ENCODE peak calls at places on chromosomes 6 and 20, in ten cellular contexts. J is ascending aorta; O is naive thymus-derived CD4-positive, alpha-beta T cell; N is esophagus squamous epithelium; A is GM03348; P is NCI-H1417; M is C1 segment of cervical spinal cord; T is left ventricle myocardium superior; E is activated T-helper 1 cell treated with anti-CD3 and anti-CD28 coated beads, Interleukin-12 subunit alpha, Interleukin-12 subunit beta, Interleukin-2, Interleukin-4 antibody, amounts not matched to agents 30 ng/mL and 10 ng/mL and 1 ng/mL, durations not matched to agents 14 hours and 24 hours and 36 hours; Z is GM23338. C is an unnamed sample.

GRCh38 chr6:135909737-135910387 is 58.4 kb downstream of the PDE7B start:
- DNase-seq in P (peak), T (no peak), N (no peak), M (no peak), E (peak), A (peak), O (peak), J (no peak), Z (peak), C (no peak)

GRCh38 chr6:69038841-69039240 is 403.8 kb downstream of the ADGRB3 start:
- DNase-seq in T (no peak), N (no peak), P (no peak), E (no peak), A (no peak), O (no peak), M (no peak), Z (no peak), J (no peak), C (no peak)

GRCh38 chr6:112372213-112372806 is 25.2 kb downstream of the RFPL4B start:
- DNase-seq in A (peak), N (no peak), T (no peak), M (no peak), P (peak), Z (peak), J (no peak), O (no peak), E (no peak), C (no peak)

GRCh38 chr6:53862517-53863457 is 68.0 kb downstream of the LRRC1 start:
- DNase-seq in J (no peak), Z (no peak), N (no peak), P (no peak), A (peak), M (no peak), T (no peak), E (no peak), O (no peak), C (no peak)

GRCh38 chr6:34020278-34020677 is 125.6 kb downstream of the GRM4 start:
- DNase-seq in T (no peak), Z (no peak), E (no peak), A (no peak), P (no peak), O (no peak), J (no peak), M (no peak), N (no peak), C (no peak)

GRCh38 chr20:3190681-3191111 is 13.8 kb downstream of the DDRGK1 start:
- DNase-seq in P (no peak), J (no peak), M (no peak), T (no peak), E (no peak), Z (peak), N (no peak), A (no peak), O (no peak), C (no peak)

GRCh38 chr6:131013495-131013894 is 49.5 kb downstream of the EPB41L2 start:
- DNase-seq in O (no peak), A (peak), N (no peak), T (no peak), P (no peak), M (no peak), E (no peak), Z (no peak), J (no peak), C (no peak)

GRCh38 chr20:56395166-56395565 is 2.7 kb downstream of the CSTF1 start:
- DNase-seq in P (no peak), J (no peak), N (no peak), Z (no peak), T (no peak), A (no peak), E (no peak), M (no peak), O (no peak), C (no peak)

GRCh38 chr20:7926767-7927166 is 13.5 kb downstream of the HAO1 start:
- DNase-seq in Z (peak), T (no peak), A (peak), E (no peak), J (no peak), N (no peak), P (no peak), M (no peak), O (no peak), C (no peak)

GRCh38 chr20:19932170-19932667 is 84.9 kb upstream of the NAA20 start:
- DNase-seq in O (no peak), A (peak), J (no peak), P (no peak), T (no peak), Z (no peak), E (no peak), N (no peak), M (no peak), C (no peak)

GRCh38 chr6:44704240-44705150 is 317.0 kb downstream of the CDC5L start:
- DNase-seq in T (no peak), M (no peak), Z (no peak), N (no peak), J (no peak), E (peak), P (no peak), A (no peak), O (no peak), C (peak)

GRCh38 chr6:157059781-157060180 is 263.5 kb downstream of the TMEM242 start:
- DNase-seq in A (no peak), O (no peak), M (no peak), N (no peak), J (no peak), P (no peak), E (no peak), T (no peak), Z (no peak), C (no peak)

GRCh38 chr6:53410508-53411258 is 61.9 kb upstream of the ELOVL5 start:
- DNase-seq in M (no peak), A (peak), T (peak), P (peak), J (no peak), E (peak), Z (peak), N (peak), O (peak), C (no peak)

GRCh38 chr20:36307412-36308317 is 1.5 kb downstream of the DLGAP4 start:
- DNase-seq in M (no peak), E (no peak), Z (peak), T (no peak), N (no peak), P (no peak), J (no peak), O (no peak), A (no peak), C (peak)

GRCh38 chr6:110491644-110492317 is 15.4 kb upstream of the SLC22A16 start:
- DNase-seq in T (no peak), N (no peak), J (no peak), O (no peak), A (peak), P (no peak), Z (peak), M (no peak), E (no peak), C (no peak)

GRCh38 chr6:10403385-10404106 is 11.3 kb downstream of the TFAP2A start:
- DNase-seq in N (no peak), P (no peak), Z (no peak), M (no peak), O (no peak), T (no peak), A (peak), J (no peak), E (no peak), C (no peak)

GRCh38 chr6:40585218-40585617 is 1.9 kb downstream of the LRFN2 start:
- DNase-seq in P (no peak), N (no peak), O (no peak), Z (no peak), E (no peak), M (no peak), J (no peak), A (no peak), T (no peak), C (no peak)

GRCh38 chr6:23329091-23329490 is 759.7 kb downstream of the HDGFL1 start:
- DNase-seq in E (no peak), J (no peak), Z (no peak), O (no peak), N (no peak), A (no peak), M (no peak), T (no peak), P (peak), C (no peak)

GRCh38 chr6:110755411-110755834 is 59.8 kb downstream of the CDK19 start:
- DNase-seq in Z (no peak), N (no peak), J (no peak), A (no peak), P (no peak), M (no peak), E (no peak), T (no peak), O (no peak), C (no peak)

GRCh38 chr6:150091466-150091865 is 22.5 kb upstream of the ULBP3 start:
- DNase-seq in M (no peak), N (no peak), A (no peak), P (no peak), E (no peak), J (no peak), T (no peak), Z (no peak), O (no peak), C (peak)

GRCh38 chr6:151359486-151359885 is 31.9 kb downstream of the ZBTB2 start:
- DNase-seq in P (no peak), Z (no peak), M (no peak), N (no peak), A (no peak), T (no peak), O (no peak), E (no peak), J (no peak), C (no peak)

GRCh38 chr20:49413677-49414076 is 68.8 kb downstream of the KCNB1 start:
- DNase-seq in P (no peak), J (no peak), O (no peak), T (no peak), E (no peak), A (no peak), Z (no peak), N (no peak), M (no peak), C (no peak)

GRCh38 chr20:16624106-16624505 is 50.9 kb upstream of the KIF16B start:
- DNase-seq in A (no peak), O (no peak), P (no peak), T (no peak), J (no peak), Z (no peak), E (no peak), M (no peak), N (no peak), C (no peak)

GRCh38 chr6:29652198-29652584 is 4.7 kb upstream of the MOG start:
- DNase-seq in N (no peak), J (no peak), Z (no peak), E (no peak), M (no peak), O (no peak), A (no peak), T (no peak), P (no peak), C (no peak)

GRCh38 chr20:58019027-58019849 is 209.2 kb downstream of the ANKRD60 start:
- DNase-seq in E (no peak), T (no peak), N (no peak), P (no peak), J (peak), O (no peak), Z (no peak), M (no peak), A (peak), C (peak)

GRCh38 chr6:165422192-165422591 is 112.8 kb upstream of the C6orf118 start:
- DNase-seq in A (no peak), E (no peak), N (no peak), Z (no peak), T (no peak), O (no peak), M (no peak), J (no peak), P (no peak), C (no peak)

GRCh38 chr6:157233686-157234085 is 89.6 kb downstream of the TMEM242 start:
- DNase-seq in P (no peak), A (no peak), Z (no peak), N (no peak), M (no peak), O (no peak), T (no peak), E (no peak), J (no peak), C (peak)

GRCh38 chr6:72363844-72364740 is 257.8 kb upstream of the KCNQ5 start:
- DNase-seq in P (no peak), O (no peak), T (no peak), J (no peak), Z (no peak), M (no peak), N (no peak), A (peak), E (no peak), C (no peak)